ENCODE peak calls at places on chromosomes 7 and 10, in eight cellular contexts. C, G, K, U, O, H, Q and B are unnamed samples.
A peak's percentile ranks its signal among the peaks of the same experiment; 100 is the strongest.

GRCh38 chr7:16627236-16627635 is 18.3 kb downstream of the ANKMY2 start:
- DNase-seq in C (no peak), G (no peak), O (no peak), K (no peak), H (no peak), Q (peak; percentile 18), U (no peak), B (no peak)

GRCh38 chr7:20577362-20578069 is 38.0 kb upstream of the ABCB5 start:
- DNase-seq in K (no peak), O (no peak), H (no peak), Q (peak; percentile 55), G (no peak), U (no peak), C (no peak), B (no peak)

GRCh38 chr10:6473901-6474370 is 106.1 kb downstream of the PRKCQ start:
- DNase-seq in G (no peak), U (peak; percentile 93), Q (no peak), O (peak; percentile 42), K (peak; percentile 44), H (no peak), C (no peak), B (no peak)

GRCh38 chr7:128917061-128917460 is 6.6 kb upstream of the KCP start:
- DNase-seq in O (no peak), Q (no peak), U (no peak), G (no peak), C (no peak), H (no peak), K (no peak), B (no peak)

GRCh38 chr10:16845248-16845647 is 28.0 kb upstream of the RSU1 start:
- DNase-seq in O (no peak), H (no peak), C (no peak), G (no peak), Q (no peak), K (no peak), U (no peak), B (no peak)

GRCh38 chr10:52759154-52759553 is 13.4 kb downstream of the MBL2 start:
- DNase-seq in O (no peak), G (no peak), Q (no peak), K (no peak), U (no peak), H (no peak), C (no peak), B (no peak)

GRCh38 chr7:140641532-140642191 is 1.0 kb upstream of the DENND2A start:
- DNase-seq in K (no peak), G (no peak), U (no peak), O (no peak), C (no peak), H (no peak), Q (no peak), B (no peak)

GRCh38 chr7:101140339-101140699 is 13.4 kb downstream of the SERPINE1 start:
- DNase-seq in C (no peak), O (no peak), U (no peak), Q (no peak), G (no peak), K (no peak), H (no peak), B (no peak)